ENCODE peak calls at places on chromosomes 13 and 19, in nine cellular contexts. W, I, A, K, O, Q, J, T and G are unnamed samples.

GRCh38 chr19:16444273-16444597 is 27.5 kb downstream of the EPS15L1 start:
- DNase-seq in J (no peak), T (no peak), O (no peak), W (no peak), A (no peak), Q (no peak), I (no peak), K (no peak), G (no peak)

GRCh38 chr19:3403489-3404323 is 37.3 kb downstream of the NFIC start:
- DNase-seq in O (peak; percentile 48), K (peak; percentile 70), J (no peak), A (peak; percentile 99), I (peak; percentile 65), T (peak; percentile 97), W (peak; percentile 92), Q (no peak), G (peak; percentile 84)

GRCh38 chr13:36788276-36788675 is 30.7 kb upstream of the RFXAP start:
- DNase-seq in Q (no peak), T (peak; percentile 59), K (no peak), O (no peak), J (no peak), I (no peak), W (peak; percentile 77), A (peak; percentile 32), G (peak; percentile 5)

GRCh38 chr13:34419025-34419424 is 523.0 kb upstream of the NBEA start:
- DNase-seq in A (peak; percentile 39), O (no peak), W (no peak), K (no peak), I (no peak), J (no peak), Q (no peak), T (no peak), G (no peak)

GRCh38 chr19:14089412-14089661 is 1.2 kb downstream of the SAMD1 start:
- DNase-seq in J (peak; percentile 55), O (no peak), I (no peak), K (peak; percentile 58), T (peak; percentile 43), W (peak; percentile 29), Q (no peak), A (peak; percentile 35), G (peak; percentile 40)

GRCh38 chr13:59823495-59823894 is 340.2 kb downstream of the DIAPH3 start:
- DNase-seq in Q (no peak), K (no peak), O (no peak), J (peak; percentile 49), A (peak; percentile 38), T (peak; percentile 70), I (no peak), W (peak; percentile 76), G (peak; percentile 40)

GRCh38 chr13:43684947-43685725 is 101.6 kb downstream of the ENOX1 start:
- DNase-seq in O (no peak), T (no peak), J (no peak), I (no peak), A (no peak), Q (no peak), K (no peak), W (no peak), G (no peak)

GRCh38 chr19:38547446-38547845 is 70.3 kb downstream of the MAP4K1 start:
- DNase-seq in O (no peak), J (no peak), T (no peak), Q (no peak), I (no peak), K (no peak), W (no peak), A (no peak), G (no peak)

GRCh38 chr19:39599116-39599515 is 3.2 kb upstream of the LGALS13 start:
- DNase-seq in O (peak; percentile 30), J (peak; percentile 54), K (peak; percentile 83), W (peak; percentile 8), A (peak; percentile 22), T (peak; percentile 51), Q (peak; percentile 53), I (no peak), G (peak; percentile 33)

GRCh38 chr19:17797397-17798201 is 2.7 kb downstream of the B3GNT3 start:
- DNase-seq in A (no peak), T (peak; percentile 83), W (no peak), O (peak; percentile 95), J (no peak), I (peak; percentile 92), Q (no peak), K (no peak), G (peak; percentile 10)

GRCh38 chr13:113648218-113648615 is 9.8 kb downstream of the ATP4B start:
- DNase-seq in K (peak; percentile 34), W (no peak), J (no peak), Q (no peak), A (no peak), T (no peak), O (no peak), I (no peak), G (no peak)

GRCh38 chr19:48618916-48619691 is at the start of the genes RPL18 and SPHK2:
- DNase-seq in Q (peak; percentile 99), O (peak; percentile 99), W (peak; percentile 99), T (peak; percentile 99), A (peak; percentile 100), I (peak; percentile 97), K (peak; percentile 99), J (peak; percentile 100), G (peak; percentile 99)

GRCh38 chr19:6766357-6767080 is 716 bp downstream of the SH2D3A start:
- DNase-seq in W (no peak), I (no peak), K (peak; percentile 71), T (no peak), J (peak; percentile 69), O (no peak), Q (no peak), A (no peak), G (no peak)

GRCh38 chr19:6768236-6768785 is 1.1 kb upstream of the SH2D3A start:
- DNase-seq in Q (no peak), J (no peak), T (no peak), A (no peak), O (no peak), I (no peak), K (no peak), W (no peak), G (no peak)

GRCh38 chr19:6767081-6767356 is 216 bp downstream of the SH2D3A start:
- DNase-seq in I (peak; percentile 73), O (peak; percentile 55), Q (no peak), W (no peak), A (no peak), J (peak; percentile 40), K (no peak), T (no peak), G (no peak)

GRCh38 chr19:6769006-6769637 is 1.9 kb upstream of the SH2D3A start:
- DNase-seq in T (peak; percentile 37), Q (no peak), W (no peak), J (peak; percentile 66), K (peak; percentile 74), A (peak; percentile 47), O (no peak), I (no peak), G (peak; percentile 44)

GRCh38 chr19:6767357-6768235 is at the start of gene SH2D3A:
- DNase-seq in O (peak; percentile 65), T (peak; percentile 19), J (peak; percentile 98), I (peak; percentile 98), A (peak; percentile 34), K (peak; percentile 99), W (no peak), Q (peak; percentile 57), G (peak; percentile 36)
- H3K4me1 ChIP-seq in O (peaks cover 40% of the 10 kb centered on the region), T (no peaks in the 10 kb centered on the region), J (no peaks in the 10 kb centered on the region), I (no peaks in the 10 kb centered on the region), A (no peaks in the 10 kb centered on the region), K (no peaks in the 10 kb centered on the region), W (peaks cover 2% of the 10 kb centered on the region), Q (no peaks in the 10 kb centered on the region), G (no peaks in the 10 kb centered on the region)

DNA sequence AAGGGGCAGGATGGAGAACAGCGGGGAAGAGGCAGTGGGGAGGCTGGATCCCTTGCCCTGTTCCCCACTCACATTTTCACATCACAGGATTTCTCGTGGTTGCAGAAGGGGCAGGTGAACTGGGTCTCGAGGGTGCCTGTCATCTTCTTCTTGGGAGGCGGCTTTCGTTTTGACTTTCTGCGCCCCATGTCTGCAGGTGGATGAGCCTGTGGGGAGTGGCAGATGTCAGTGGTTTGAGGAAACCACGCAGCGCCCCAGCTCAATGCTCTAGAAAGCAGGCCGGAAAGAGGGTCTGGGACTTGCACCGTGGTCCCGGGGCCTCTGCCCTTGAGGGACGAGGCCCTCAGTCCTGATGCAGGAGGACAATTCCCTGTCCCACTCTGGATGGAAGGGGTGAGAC is 4.9 kb downstream of the ELOF1 start:
- DNase-seq in J (no peak), K (no peak), Q (no peak), W (no peak), A (no peak), O (no peak), T (no peak), I (no peak), G (no peak)
- H3K4me3 ChIP-seq in J (no peak overlapping the region), K (no peak overlapping the region), Q (no peak overlapping the region), W (no peak overlapping the region), A (no peak overlapping the region), O (no peak overlapping the region), T (no peak overlapping the region), I (no peak overlapping the region), G (no peak overlapping the region)

GRCh38 chr13:21478881-21479808 is 20.0 kb upstream of the ZDHHC20 start:
- DNase-seq in A (peak; percentile 87), Q (peak; percentile 65), W (peak; percentile 53), K (no peak), O (peak; percentile 72), J (peak; percentile 80), I (peak; percentile 68), T (peak; percentile 77), G (peak; percentile 92)
- H3K9ac ChIP-seq in A (no peak overlapping the region), Q (no peak overlapping the region), W (peak overlapping the region; percentile 31), K (no peak overlapping the region), O (peak overlapping the region; percentile 2), J (no peak overlapping the region), I (no peak overlapping the region), T (peak overlapping the region; percentile 30), G (peak overlapping the region; percentile 47)

GRCh38 chr19:8397291-8397690 is 7.1 kb downstream of the RAB11B start:
- DNase-seq in Q (no peak), K (no peak), I (no peak), J (no peak), W (no peak), T (no peak), A (no peak), O (no peak), G (no peak)

GRCh38 chr19:8397746-8398721 is 7.9 kb downstream of the RAB11B start:
- DNase-seq in T (no peak), I (no peak), A (no peak), J (no peak), O (no peak), K (no peak), W (no peak), Q (no peak), G (no peak)

GRCh38 chr19:8396563-8397203 is 6.5 kb downstream of the RAB11B start:
- DNase-seq in O (peak; percentile 35), T (peak; percentile 77), I (peak; percentile 62), W (peak; percentile 23), Q (no peak), K (peak; percentile 92), J (peak; percentile 77), A (peak; percentile 53), G (peak; percentile 65)

GRCh38 chr19:8395621-8396082 is 5.5 kb downstream of the RAB11B start:
- DNase-seq in O (no peak), J (no peak), T (no peak), I (no peak), A (no peak), K (no peak), Q (no peak), W (no peak), G (no peak)

DNA sequence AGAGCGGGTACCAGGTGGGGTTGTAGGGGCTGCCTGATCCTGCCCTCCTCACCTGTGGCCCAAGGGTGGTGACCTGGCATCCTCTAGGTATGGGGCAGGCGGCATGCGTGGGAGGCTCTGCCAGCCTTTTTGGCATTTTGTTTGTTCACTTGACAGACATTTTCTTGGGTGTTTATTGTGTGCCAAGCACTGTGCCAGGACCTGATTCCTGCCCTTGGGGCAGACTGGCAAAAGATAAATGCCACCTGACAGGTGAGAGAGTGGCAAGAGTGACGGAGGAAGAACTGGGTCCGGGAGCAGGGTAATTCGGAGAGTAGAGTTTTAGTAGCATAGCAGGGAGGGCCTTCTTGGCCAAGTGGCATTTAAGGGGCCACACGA is 6.0 kb downstream of the RAB11B start:
- DNase-seq in O (no peak), J (no peak), I (no peak), K (no peak), A (no peak), Q (no peak), W (no peak), T (no peak), G (no peak)
- H3K4me1 ChIP-seq in O (peaks cover 61% of the 10 kb centered on the region), J (no peaks in the 10 kb centered on the region), I (peaks cover 10% of the 10 kb centered on the region), K (peaks cover 9% of the 10 kb centered on the region), A (peaks cover 6% of the 10 kb centered on the region), Q (peaks cover 5% of the 10 kb centered on the region), W (peaks cover 16% of the 10 kb centered on the region), T (peaks cover 30% of the 10 kb centered on the region), G (peaks cover 46% of the 10 kb centered on the region)